ENCODE peak calls at places on chromosomes 5 and 9, in ten cellular contexts. J is Panc1; F is NCI-H2029; H is fibroblast of villous mesenchyme; I is activated naive CD8-positive, alpha-beta T cell treated with anti-CD3 and anti-CD28 coated beads, Interleukin-2, amount 50 U/mL, for 24 hours; Z is A172; R is NCI-H1694; C is HepG2; N is fibroblast of gingiva; M is fibroblast of mammary gland. U is an unnamed sample.

GRCh38 chr5:154087260-154087659 is 48.5 kb downstream of the MFAP3 start:
- DNase-seq in J (no peak), F (peak), C (no peak), R (peak), I (no peak), N (peak), M (peak), H (no peak), Z (peak), U (peak)

GRCh38 chr5:60223342-60223741 is 329.8 kb upstream of the PDE4D start:
- DNase-seq in Z (no peak), J (no peak), R (no peak), I (no peak), M (peak), C (no peak), F (peak), N (no peak), H (no peak), U (no peak)

GRCh38 chr9:111038336-111039202 is at the start of gene LPAR1:
- DNase-seq in J (no peak), M (peak), R (no peak), H (peak), Z (no peak), F (no peak), C (no peak), N (peak), I (no peak), U (peak)

GRCh38 chr9:91714020-91714721 is 235.9 kb downstream of the ROR2 start:
- DNase-seq in M (peak), Z (peak), R (no peak), H (peak), F (peak), J (no peak), N (peak), I (peak), C (no peak), U (no peak)

GRCh38 chr5:95631991-95632675 is 12.2 kb downstream of the GPR150 start:
- DNase-seq in F (no peak), R (no peak), M (peak), C (peak), H (no peak), J (no peak), N (peak), Z (peak), I (peak), U (no peak)

GRCh38 chr9:121073038-121073437 is 1.7 kb upstream of the CNTRL start:
- DNase-seq in C (no peak), H (peak), N (peak), F (peak), I (no peak), M (peak), J (peak), R (no peak), Z (no peak), U (peak)

GRCh38 chr5:44952376-44952775 is 143.6 kb downstream of the MRPS30 start:
- DNase-seq in H (peak), J (no peak), R (peak), F (peak), I (no peak), M (peak), N (no peak), C (peak), Z (peak), U (no peak)

GRCh38 chr9:119224431-119224830 is 144.8 kb downstream of the BRINP1 start:
- DNase-seq in M (no peak), I (no peak), R (no peak), N (no peak), H (no peak), J (no peak), C (no peak), Z (no peak), F (peak), U (no peak)

GRCh38 chr5:64166201-64166959 is 737 bp downstream of the RNF180 start:
- DNase-seq in R (no peak), J (no peak), I (no peak), H (no peak), F (no peak), M (peak), Z (no peak), N (no peak), C (no peak), U (peak)

GRCh38 chr5:54985301-54986268 is at the start of gene ESM1:
- DNase-seq in Z (peak), N (peak), H (peak), C (no peak), M (peak), J (no peak), I (no peak), R (no peak), F (peak), U (no peak)

GRCh38 chr5:94196959-94197358 is 421.4 kb downstream of the KIAA0825 start:
- DNase-seq in M (no peak), H (peak), F (no peak), N (no peak), R (no peak), Z (no peak), I (no peak), J (no peak), C (no peak), U (no peak)

GRCh38 chr9:73038613-73039012 is 85.8 kb upstream of the ALDH1A1 start:
- DNase-seq in Z (no peak), N (peak), C (no peak), I (no peak), H (peak), M (peak), R (no peak), J (no peak), F (no peak), U (peak)

U was measured in midbrain.